ENCODE peak calls at places on chromosomes 4 and X, in seven cellular contexts. L, K, O, B, C, Y and V are unnamed samples.

GRCh38 chr4:60033826-60034225 is 1166.3 kb upstream of the ADGRL3 start:
- DNase-seq in B (no peak), Y (no peak), L (no peak), K (no peak), C (no peak), O (no peak), V (no peak)

GRCh38 chr4:44145868-44146267 is 302.7 kb downstream of the KCTD8 start:
- DNase-seq in L (no peak), Y (no peak), O (no peak), B (no peak), C (no peak), K (no peak), V (no peak)

GRCh38 chr4:181528570-181529184 is 714.5 kb upstream of the TENM3 start:
- DNase-seq in O (peak), C (peak), Y (peak), K (no peak), B (peak), L (peak), V (peak)

GRCh38 chr4:103099691-103100392 is at the start of gene BDH2:
- DNase-seq in L (peak), K (peak), Y (peak), O (peak), C (peak), B (peak), V (peak)

GRCh38 chr4:41678086-41678485 is 70.4 kb downstream of the PHOX2B start:
- DNase-seq in L (no peak), Y (no peak), O (no peak), C (no peak), B (no peak), K (no peak), V (no peak)

GRCh38 chrX:77668391-77669237 is 117.4 kb downstream of the ATRX start:
- DNase-seq in C (no peak), Y (no peak), K (no peak), B (peak), L (no peak), O (no peak), V (no peak)

GRCh38 chr4:173301518-173302201 is 32.5 kb downstream of the HMGB2 start:
- DNase-seq in C (no peak), B (peak), Y (no peak), L (no peak), K (no peak), O (no peak), V (no peak)

GRCh38 chr4:183417356-183417755 is 27.1 kb upstream of the CDKN2AIP start:
- DNase-seq in K (no peak), C (no peak), L (no peak), O (no peak), Y (no peak), B (no peak), V (no peak)

GRCh38 chr4:181677203-181677602 is 566.0 kb upstream of the TENM3 start:
- DNase-seq in B (no peak), L (no peak), K (no peak), O (no peak), Y (no peak), C (no peak), V (no peak)

GRCh38 chrX:154019633-154020499 is at the start of gene IRAK1:
- DNase-seq in L (no peak), O (no peak), Y (no peak), C (no peak), B (peak), K (peak), V (peak)

GRCh38 chr4:189022441-189023035 is 883.3 kb downstream of the TRIML1 start:
- DNase-seq in C (no peak), O (no peak), K (no peak), B (no peak), L (no peak), Y (no peak), V (no peak)

GRCh38 chrX:50905334-50905733 is 5.2 kb upstream of the BMP15 start:
- DNase-seq in K (no peak), O (no peak), C (peak), Y (no peak), L (no peak), B (peak), V (no peak)

GRCh38 chrX:97685753-97686152 is 802.0 kb downstream of the RPA4 start:
- DNase-seq in K (no peak), B (peak), O (no peak), Y (no peak), L (no peak), C (peak), V (no peak)

GRCh38 chrX:152912121-152912520 is 14.3 kb downstream of the ZNF185 start:
- DNase-seq in K (no peak), O (no peak), B (no peak), L (no peak), C (no peak), Y (no peak), V (no peak)

GRCh38 chr4:3516836-3517730 is 15.1 kb downstream of the LRPAP1 start:
- DNase-seq in B (no peak), L (no peak), O (no peak), Y (no peak), C (no peak), K (no peak), V (peak)

GRCh38 chr4:1080961-1081688 is 32.2 kb downstream of the RNF212 start:
- DNase-seq in B (no peak), K (no peak), Y (no peak), L (no peak), C (no peak), O (no peak), V (no peak)

GRCh38 chr4:150056569-150056968 is 21.7 kb upstream of the DCLK2 start:
- DNase-seq in O (no peak), C (no peak), K (no peak), B (peak), L (no peak), Y (no peak), V (no peak)

GRCh38 chrX:123422875-123423274 is 238.8 kb downstream of the GRIA3 start:
- DNase-seq in C (peak), B (peak), Y (no peak), K (no peak), L (peak), O (no peak), V (peak)

GRCh38 chr4:186702940-186703339 is 20.7 kb downstream of the FAT1 start:
- DNase-seq in O (no peak), L (no peak), C (no peak), K (no peak), B (no peak), Y (no peak), V (no peak)

GRCh38 chr4:121764702-121765367 is at the start of gene SMIM43:
- DNase-seq in K (no peak), C (no peak), Y (no peak), O (no peak), B (no peak), L (no peak), V (no peak)

GRCh38 chrX:17768997-17769396 is 31.7 kb downstream of the SCML1 start:
- DNase-seq in L (no peak), B (no peak), O (no peak), K (no peak), C (no peak), Y (no peak), V (no peak)

GRCh38 chrX:136692271-136692670 is 44.3 kb downstream of the CD40LG start:
- DNase-seq in O (no peak), Y (no peak), K (no peak), B (no peak), C (no peak), L (no peak), V (no peak)

GRCh38 chr4:154507170-154507569 is 15.6 kb upstream of the DCHS2 start:
- DNase-seq in B (no peak), L (no peak), O (no peak), C (no peak), K (no peak), Y (no peak), V (no peak)

DNA sequence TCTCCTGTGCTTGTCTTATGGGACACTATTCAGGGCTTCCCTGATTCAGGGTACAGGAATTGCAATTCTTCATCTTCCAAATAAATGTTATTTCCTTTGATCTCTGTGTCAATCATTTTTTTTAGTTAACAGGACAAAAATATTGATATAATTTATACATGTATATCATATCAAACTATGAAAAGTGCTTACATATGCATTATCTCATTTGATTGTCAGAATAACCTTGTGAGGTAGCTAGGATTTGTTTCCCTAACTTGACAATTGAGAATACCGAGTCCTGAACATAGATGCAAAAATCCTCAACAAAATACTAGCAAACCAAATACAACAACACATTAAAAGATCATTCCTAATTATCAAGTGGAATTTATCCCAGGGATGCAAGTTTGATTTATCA is 11.5 kb upstream of the SERPINA7 start:
- DNase-seq in B (no peak), C (no peak), O (no peak), Y (no peak), K (no peak), L (no peak), V (no peak)
- TF ChIP-seq CTCF in B (no peak), C (no peak), O (no peak), Y (no peak), K (no peak), L (no peak), V (no peak)

GRCh38 chr4:168741281-168742173 is 244.7 kb downstream of the PALLD start:
- DNase-seq in C (no peak), Y (no peak), K (no peak), O (no peak), L (no peak), B (no peak), V (no peak)

GRCh38 chr4:168744021-168744420 is 247.2 kb downstream of the PALLD start:
- DNase-seq in L (no peak), C (no peak), O (no peak), K (no peak), B (peak), Y (no peak), V (no peak)

GRCh38 chr4:168743131-168743530 is 246.3 kb downstream of the PALLD start:
- DNase-seq in Y (no peak), B (no peak), C (no peak), L (no peak), O (no peak), K (no peak), V (no peak)

GRCh38 chr4:168740686-168741085 is 243.8 kb downstream of the PALLD start:
- DNase-seq in C (no peak), B (no peak), K (no peak), Y (no peak), L (no peak), O (no peak), V (no peak)

GRCh38 chr4:168743576-168743975 is 246.7 kb downstream of the PALLD start:
- DNase-seq in C (no peak), L (no peak), B (peak), O (no peak), K (no peak), Y (no peak), V (peak)
- H3K27ac ChIP-seq in C (no peak), L (peak), B (peak), O (no peak), K (peak), Y (no peak), V (no peak)

DNA sequence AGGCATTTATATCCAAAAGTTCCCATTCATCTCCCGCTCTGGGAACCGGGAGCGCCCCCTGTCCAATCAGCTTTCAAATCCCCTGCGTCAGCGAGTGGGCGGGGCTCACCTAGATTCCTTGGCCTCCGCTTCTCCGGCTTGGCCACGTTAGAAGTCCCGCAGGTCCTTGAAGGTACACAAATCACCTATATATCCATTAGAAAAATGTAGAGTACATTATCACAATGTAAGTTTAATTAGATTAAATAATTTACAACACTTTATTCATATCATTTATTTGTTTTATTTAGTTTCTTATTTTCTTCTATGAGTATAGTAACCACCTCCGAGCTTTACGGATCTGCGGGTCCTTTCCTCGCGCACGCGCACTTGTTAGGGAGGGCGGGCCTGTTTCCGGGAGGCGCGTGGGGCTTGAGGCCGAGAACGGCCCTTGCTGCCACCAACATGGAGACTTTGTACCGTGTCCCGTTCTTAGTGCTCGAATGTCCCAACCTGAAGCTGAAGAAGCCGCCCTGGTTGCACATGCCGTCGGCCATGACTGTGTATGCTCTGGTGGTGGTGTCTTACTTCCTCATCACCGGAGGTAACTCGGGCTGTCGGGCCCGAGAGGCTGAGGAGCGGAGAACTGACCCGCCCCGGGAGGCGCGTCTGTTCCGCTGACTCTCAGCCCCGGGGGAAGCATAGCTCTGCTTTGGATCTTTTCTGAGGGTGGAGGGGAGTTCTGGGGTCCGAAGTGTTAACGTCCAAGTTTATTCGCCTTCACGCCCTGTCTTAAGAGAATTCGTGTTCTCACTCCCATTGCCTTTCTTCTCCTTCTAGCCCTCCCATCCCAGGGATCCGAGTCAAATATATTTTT is at the start of gene OSTC:
- DNase-seq in O (peak), Y (peak), C (peak), K (peak), L (peak), B (peak), V (peak)
- TF ChIP-seq POLR2A in O (peak), Y (peak), C (peak), K (peak), L (peak), B (peak), V (peak)

DNA sequence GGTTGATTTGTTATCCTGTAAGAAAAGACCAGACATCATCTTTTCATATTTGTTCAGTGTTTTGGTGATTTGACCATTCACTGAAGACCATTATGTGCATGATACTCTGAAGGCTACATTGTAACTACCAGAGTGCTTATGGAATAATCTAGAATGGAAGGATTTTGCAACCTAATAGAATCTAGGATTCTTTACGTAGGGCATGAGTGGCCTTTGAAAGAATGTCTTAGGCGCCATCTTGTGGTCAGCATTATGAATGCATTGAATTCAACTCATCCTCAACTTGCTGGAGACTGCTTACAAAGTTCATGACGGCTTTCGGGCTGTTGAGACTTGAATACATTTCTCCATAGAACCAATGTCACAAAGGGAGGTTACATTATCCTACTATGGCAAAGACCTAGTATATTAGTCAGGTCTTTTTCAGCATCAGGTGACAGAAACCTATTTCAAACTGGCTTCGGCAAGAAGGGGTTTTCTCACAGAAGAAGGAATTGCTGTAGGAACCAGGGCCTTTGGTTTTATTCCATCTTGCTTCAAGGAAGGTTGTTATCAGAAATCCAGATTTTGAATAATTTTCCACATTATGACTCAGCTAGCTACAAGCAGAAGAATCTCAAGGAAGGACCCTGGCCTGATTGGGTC is 104.1 kb downstream of the GPAT3 start:
- DNase-seq in Y (peak), O (no peak), K (peak), C (peak), B (peak), L (peak), V (peak)
- TF ChIP-seq CTCF in Y (peak), O (no peak), K (peak), C (peak), B (peak), L (peak), V (peak)

DNA sequence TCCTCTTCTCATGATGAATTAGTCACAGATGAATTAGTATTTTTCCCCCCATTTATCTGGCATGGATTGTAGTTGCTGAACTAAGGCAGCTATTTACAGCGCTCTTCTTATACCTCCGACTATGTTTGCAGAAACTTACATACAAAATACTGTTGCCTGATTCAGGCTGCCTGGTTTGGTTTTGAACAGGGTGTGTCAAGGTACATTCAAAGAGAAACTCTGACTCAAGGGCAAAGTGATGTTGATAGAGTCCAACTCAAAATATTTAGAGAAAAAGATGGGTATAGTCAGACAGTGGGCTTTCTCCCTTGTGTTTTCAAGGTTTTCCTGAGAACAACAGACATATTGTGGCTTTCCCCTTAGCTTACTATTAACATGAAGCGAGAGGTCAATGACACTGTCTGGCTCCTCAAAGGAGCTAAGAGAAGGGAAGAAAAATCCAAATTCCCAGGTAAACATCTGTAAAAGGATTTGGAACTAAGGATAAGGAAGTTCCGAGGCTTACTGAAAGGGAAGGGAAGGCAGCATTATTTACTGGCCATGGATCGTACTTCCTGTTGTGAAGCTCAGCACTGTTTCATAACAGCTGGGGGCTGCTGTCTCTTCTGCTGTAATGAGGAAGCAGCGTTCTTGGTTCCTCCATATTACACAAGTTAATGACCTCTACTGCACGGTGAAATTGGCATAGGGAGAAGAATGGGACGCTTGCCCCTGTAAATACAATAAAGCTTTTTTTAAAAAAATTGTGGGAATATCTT is 30.9 kb downstream of the FAM9C start:
- DNase-seq in B (peak), O (no peak), L (no peak), Y (no peak), C (peak), K (peak), V (peak)
- H3K27ac ChIP-seq in B (peak), O (no peak), L (peak), Y (peak), C (peak), K (peak), V (no peak)

GRCh38 chrX:86964321-86964720 is 553.3 kb upstream of the KLHL4 start:
- DNase-seq in B (no peak), L (no peak), C (no peak), O (no peak), Y (no peak), K (no peak), V (no peak)
- TF ChIP-seq POLR2A in B (no peak), L (no peak), C (no peak), O (no peak), Y (no peak), K (no peak), V (no peak)